ENCODE peak calls at places on chromosomes 3 and 15, in five cellular contexts. One of them, this sample, is unnamed.

GRCh38 chr15:70098461-70099166 is 897 bp upstream of the TLE3 start:
- DNase-seq in IMR-90: no peak
- DNase-seq in GM12878: no peak
- DNase-seq in SK-N-SH: peak
- DNase-seq in K562: peak
- DNase-seq in this sample: peak

GRCh38 chr15:55897560-55898336 is 95.7 kb downstream of the NEDD4 start:
- DNase-seq in K562: peak
- DNase-seq in GM12878: no peak
- DNase-seq in IMR-90: peak
- DNase-seq in SK-N-SH: peak
- DNase-seq in this sample: peak

GRCh38 chr3:141499304-141499703 is 12.5 kb downstream of the RASA2 start:
- DNase-seq in SK-N-SH: no peak
- DNase-seq in K562: no peak
- DNase-seq in GM12878: no peak
- DNase-seq in IMR-90: no peak
- DNase-seq in this sample: no peak

GRCh38 chr3:128050597-128050996 is 1.6 kb upstream of the SEC61A1 start:
- DNase-seq in GM12878: no peak
- DNase-seq in IMR-90: peak
- DNase-seq in SK-N-SH: no peak
- DNase-seq in K562: no peak
- DNase-seq in this sample: no peak

GRCh38 chr3:5231067-5231466 is 43.6 kb downstream of the EDEM1 start:
- DNase-seq in SK-N-SH: no peak
- DNase-seq in GM12878: no peak
- DNase-seq in K562: no peak
- DNase-seq in IMR-90: no peak
- DNase-seq in this sample: no peak

GRCh38 chr3:113405180-113405579 is 36.1 kb downstream of the CFAP44 start:
- DNase-seq in GM12878: peak
- DNase-seq in K562: no peak
- DNase-seq in SK-N-SH: no peak
- DNase-seq in IMR-90: peak
- DNase-seq in this sample: no peak

GRCh38 chr15:31435256-31435781 is 108.7 kb downstream of the KLF13 start:
- DNase-seq in IMR-90: peak
- DNase-seq in GM12878: peak
- DNase-seq in SK-N-SH: peak
- DNase-seq in K562: peak
- DNase-seq in this sample: peak

GRCh38 chr3:13025090-13025489 is 48.1 kb downstream of the IQSEC1 start:
- DNase-seq in GM12878: no peak
- DNase-seq in SK-N-SH: no peak
- DNase-seq in K562: no peak
- DNase-seq in IMR-90: peak
- DNase-seq in this sample: peak

GRCh38 chr15:26421065-26421464 is 351.8 kb downstream of the GABRB3 start:
- DNase-seq in K562: no peak
- DNase-seq in GM12878: no peak
- DNase-seq in SK-N-SH: no peak
- DNase-seq in IMR-90: no peak
- DNase-seq in this sample: no peak

GRCh38 chr3:24433838-24434591 is 60.6 kb downstream of the THRB start:
- DNase-seq in K562: no peak
- DNase-seq in IMR-90: no peak
- DNase-seq in SK-N-SH: no peak
- DNase-seq in GM12878: no peak
- DNase-seq in this sample: peak

GRCh38 chr3:157527471-157527881 is 24.3 kb upstream of the VEPH1 start:
- DNase-seq in IMR-90: peak
- DNase-seq in K562: no peak
- DNase-seq in SK-N-SH: no peak
- DNase-seq in GM12878: no peak
- DNase-seq in this sample: no peak

GRCh38 chr3:118760611-118761606 is 273.7 kb downstream of the IGSF11 start:
- DNase-seq in GM12878: no peak
- DNase-seq in IMR-90: peak
- DNase-seq in SK-N-SH: peak
- DNase-seq in K562: no peak
- DNase-seq in this sample: no peak

GRCh38 chr3:126440709-126440995 is 35.0 kb downstream of the ZXDC start:
- DNase-seq in GM12878: no peak
- DNase-seq in K562: no peak
- DNase-seq in IMR-90: no peak
- DNase-seq in SK-N-SH: no peak
- DNase-seq in this sample: no peak

GRCh38 chr15:51237816-51238215 is 100.6 kb downstream of the CYP19A1 start:
- DNase-seq in SK-N-SH: no peak
- DNase-seq in IMR-90: no peak
- DNase-seq in K562: no peak
- DNase-seq in GM12878: no peak
- DNase-seq in this sample: no peak

GRCh38 chr15:79172801-79173460 is 82.4 kb upstream of the RASGRF1 start:
- DNase-seq in SK-N-SH: no peak
- DNase-seq in IMR-90: no peak
- DNase-seq in GM12878: no peak
- DNase-seq in K562: no peak
- DNase-seq in this sample: no peak

GRCh38 chr15:40369971-40370370 is 12.0 kb downstream of the DISP2 start:
- DNase-seq in K562: no peak
- DNase-seq in IMR-90: no peak
- DNase-seq in GM12878: no peak
- DNase-seq in SK-N-SH: no peak
- DNase-seq in this sample: no peak

GRCh38 chr3:103227651-103228050 is 792.8 kb downstream of the ZPLD1 start:
- DNase-seq in IMR-90: no peak
- DNase-seq in K562: no peak
- DNase-seq in SK-N-SH: no peak
- DNase-seq in GM12878: no peak
- DNase-seq in this sample: no peak

GRCh38 chr15:57681011-57681410 is 25.5 kb upstream of the POLR2M start:
- DNase-seq in IMR-90: no peak
- DNase-seq in GM12878: no peak
- DNase-seq in SK-N-SH: no peak
- DNase-seq in K562: no peak
- DNase-seq in this sample: no peak

GRCh38 chr3:64203216-64203615 is 22.1 kb downstream of the PRICKLE2 start:
- DNase-seq in GM12878: no peak
- DNase-seq in SK-N-SH: no peak
- DNase-seq in K562: no peak
- DNase-seq in IMR-90: peak
- DNase-seq in this sample: no peak

GRCh38 chr3:138593488-138594149 is 441 bp downstream of the CEP70 start:
- DNase-seq in SK-N-SH: no peak
- DNase-seq in IMR-90: peak
- DNase-seq in K562: no peak
- DNase-seq in GM12878: no peak
- DNase-seq in this sample: peak

GRCh38 chr3:197256836-197257444 is 41.5 kb downstream of the DLG1 start:
- DNase-seq in IMR-90: peak
- DNase-seq in GM12878: no peak
- DNase-seq in K562: peak
- DNase-seq in SK-N-SH: peak
- DNase-seq in this sample: peak

GRCh38 chr15:42064271-42064670 is 30.1 kb downstream of the PLA2G4D start:
- DNase-seq in SK-N-SH: no peak
- DNase-seq in IMR-90: no peak
- DNase-seq in GM12878: no peak
- DNase-seq in K562: no peak
- DNase-seq in this sample: no peak

GRCh38 chr15:89362203-89363101 is 27.8 kb upstream of the POLG start:
- DNase-seq in IMR-90: no peak
- DNase-seq in K562: no peak
- DNase-seq in GM12878: no peak
- DNase-seq in SK-N-SH: peak
- DNase-seq in this sample: no peak

GRCh38 chr3:89145995-89146394 is 38.6 kb downstream of the EPHA3 start:
- DNase-seq in SK-N-SH: no peak
- DNase-seq in IMR-90: peak
- DNase-seq in GM12878: no peak
- DNase-seq in K562: no peak
- DNase-seq in this sample: peak

GRCh38 chr15:52021128-52021671 is 2.2 kb downstream of the MAPK6 start:
- DNase-seq in SK-N-SH: peak
- DNase-seq in K562: peak
- DNase-seq in IMR-90: peak
- DNase-seq in GM12878: no peak
- DNase-seq in this sample: peak

GRCh38 chr15:40768492-40769309 is 1.1 kb upstream of the C15orf62 start:
- DNase-seq in IMR-90: no peak
- DNase-seq in SK-N-SH: peak
- DNase-seq in GM12878: no peak
- DNase-seq in K562: no peak
- DNase-seq in this sample: no peak

DNA sequence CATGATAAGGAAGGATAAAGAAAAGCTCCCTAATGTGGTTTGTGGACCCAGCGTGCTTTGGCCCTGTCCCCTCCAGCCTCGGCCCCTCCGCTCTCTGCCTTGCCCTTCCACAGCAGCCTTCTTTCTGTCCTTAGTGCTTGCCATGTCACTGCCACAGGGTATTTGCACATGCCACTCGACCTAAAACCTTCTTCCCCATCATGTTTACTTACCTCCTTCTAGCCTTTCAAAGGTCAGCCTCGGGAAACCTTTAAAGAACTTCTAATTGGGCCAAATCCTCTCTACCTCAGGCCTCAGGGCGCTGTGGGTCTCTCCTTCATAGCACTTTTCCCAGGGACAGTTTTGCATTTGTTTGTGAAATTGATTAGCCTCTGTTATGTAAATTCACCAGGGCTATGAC is 73.0 kb downstream of the SCN11A start:
- DNase-seq in IMR-90: no peak
- DNase-seq in K562: no peak
- DNase-seq in SK-N-SH: no peak
- DNase-seq in GM12878: no peak
- DNase-seq in this sample: no peak
- TF ChIP-seq MXI1 in IMR-90: no peak
- TF ChIP-seq MXI1 in K562: no peak
- TF ChIP-seq MXI1 in SK-N-SH: no peak
- TF ChIP-seq MXI1 in GM12878: no peak
- TF ChIP-seq MXI1 in this sample: no peak

DNA sequence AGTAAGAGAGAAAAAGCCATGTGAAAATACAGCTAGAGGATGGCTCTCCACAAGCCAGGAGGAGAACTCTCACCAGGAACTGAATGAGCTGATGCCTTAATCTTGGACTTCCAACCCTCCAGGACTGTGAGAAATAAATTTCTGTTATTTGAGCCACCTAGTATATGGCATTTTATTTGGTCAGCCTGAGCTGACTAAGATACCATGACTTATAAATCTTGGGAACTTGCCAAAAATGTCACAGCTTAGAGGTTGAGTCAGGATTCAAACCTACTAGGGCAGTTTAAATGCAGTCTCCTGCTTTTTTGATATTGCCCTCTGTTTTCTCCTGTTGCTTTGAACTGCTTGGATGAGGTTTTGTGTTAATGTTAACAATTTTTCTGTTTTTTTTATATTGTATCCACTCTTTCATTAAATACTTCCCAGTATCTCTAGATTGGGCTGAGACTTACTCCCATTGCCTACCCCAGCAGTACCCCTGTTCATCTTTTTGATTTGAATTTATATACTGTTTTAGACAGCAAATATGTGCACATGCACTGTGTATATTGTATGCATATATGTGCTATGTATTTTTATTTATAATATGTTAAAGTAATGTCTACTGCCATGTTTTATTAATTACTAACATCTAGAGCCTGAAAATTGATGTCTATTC is 1223.2 kb downstream of the OTOL1 start:
- DNase-seq in GM12878: no peak
- DNase-seq in SK-N-SH: no peak
- DNase-seq in IMR-90: peak
- DNase-seq in K562: no peak
- DNase-seq in this sample: no peak
- TF ChIP-seq MXI1 in GM12878: no peak
- TF ChIP-seq MXI1 in SK-N-SH: no peak
- TF ChIP-seq MXI1 in IMR-90: no peak
- TF ChIP-seq MXI1 in K562: no peak
- TF ChIP-seq MXI1 in this sample: no peak

DNA sequence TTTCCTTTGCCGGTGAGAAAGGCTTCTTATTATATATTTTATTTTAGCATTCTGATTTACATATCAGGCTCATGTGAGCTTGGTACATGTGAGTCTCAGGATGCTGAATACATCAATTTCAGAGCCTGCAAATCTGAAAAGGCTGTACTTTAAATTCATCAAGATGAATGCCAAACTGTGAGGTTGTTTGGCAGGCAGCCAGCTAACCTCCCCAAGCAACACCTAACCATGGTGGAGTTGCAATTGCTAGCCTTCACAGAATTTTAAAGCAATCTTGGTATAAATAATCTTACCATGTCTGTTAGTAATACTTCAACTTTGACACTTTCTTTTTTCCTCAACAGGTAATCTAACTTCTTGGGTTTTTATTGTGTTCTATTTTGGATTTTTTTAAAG is 252.5 kb downstream of the CDIN1 start:
- DNase-seq in IMR-90: no peak
- DNase-seq in K562: no peak
- DNase-seq in GM12878: no peak
- DNase-seq in SK-N-SH: no peak
- DNase-seq in this sample: no peak
- TF ChIP-seq MXI1 in IMR-90: no peak
- TF ChIP-seq MXI1 in K562: no peak
- TF ChIP-seq MXI1 in GM12878: no peak
- TF ChIP-seq MXI1 in SK-N-SH: no peak
- TF ChIP-seq MXI1 in this sample: no peak

GRCh38 chr3:167735233-167736107 is at the start of gene SERPINI1:
- DNase-seq in GM12878: peak
- DNase-seq in SK-N-SH: peak
- DNase-seq in IMR-90: peak
- DNase-seq in K562: peak
- DNase-seq in this sample: peak

GRCh38 chr3:167739190-167739589 is 3.7 kb downstream of the SERPINI1 start:
- DNase-seq in IMR-90: no peak
- DNase-seq in GM12878: no peak
- DNase-seq in K562: no peak
- DNase-seq in SK-N-SH: no peak
- DNase-seq in this sample: peak

GRCh38 chr3:167736264-167736787 is 805 bp downstream of the SERPINI1 start:
- DNase-seq in IMR-90: no peak
- DNase-seq in SK-N-SH: peak
- DNase-seq in GM12878: no peak
- DNase-seq in K562: no peak
- DNase-seq in this sample: no peak

GRCh38 chr3:167738037-167738436 is 2.5 kb downstream of the SERPINI1 start:
- DNase-seq in GM12878: no peak
- DNase-seq in IMR-90: no peak
- DNase-seq in K562: no peak
- DNase-seq in SK-N-SH: no peak
- DNase-seq in this sample: no peak

DNA sequence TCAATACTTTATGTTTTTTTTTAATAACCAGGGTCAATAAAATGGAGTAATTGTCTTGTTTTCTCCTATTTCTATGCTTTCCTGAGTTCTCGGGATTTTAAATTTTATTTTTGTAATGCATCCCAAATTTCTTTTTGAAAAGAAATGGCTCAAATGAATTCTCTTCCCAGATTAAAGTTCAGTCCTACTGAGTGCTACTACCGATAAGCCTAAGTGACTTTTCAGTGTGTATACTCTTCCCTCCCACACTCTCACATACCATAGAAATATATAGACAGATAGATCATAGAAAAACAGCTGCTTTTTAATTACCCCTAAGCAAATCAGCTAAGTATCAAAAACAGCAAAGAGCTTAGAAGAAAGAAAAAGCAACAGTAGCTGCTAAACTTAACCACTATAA is 1.5 kb downstream of the SERPINI1 start:
- DNase-seq in GM12878: no peak
- DNase-seq in IMR-90: no peak
- DNase-seq in SK-N-SH: no peak
- DNase-seq in K562: no peak
- DNase-seq in this sample: no peak
- TF ChIP-seq MXI1 in GM12878: no peak
- TF ChIP-seq MXI1 in IMR-90: no peak
- TF ChIP-seq MXI1 in SK-N-SH: no peak
- TF ChIP-seq MXI1 in K562: no peak
- TF ChIP-seq MXI1 in this sample: no peak